ENCODE peak calls at places on chromosomes 1 and 21, in five cellular contexts. M is NCI-H2081 treated with DMSO at 0.1 percent for 48 hours; X is activated T-cell treated with anti-CD3 and anti-CD28 coated beads, Interleukin-2, amount 50 U/mL, for 72 hours; S is OCI-LY7; B is effector CD4-positive, alpha-beta T cell. T is an unnamed sample.

GRCh38 chr1:97042551-97042950 is 321.0 kb downstream of the PTBP2 start:
- DNase-seq in X (no peak), S (no peak), B (no peak), M (no peak), T (no peak)

GRCh38 chr1:46026531-46026930 is 105.9 kb downstream of the PIK3R3 start:
- DNase-seq in M (no peak), S (no peak), X (no peak), B (no peak), T (no peak)

GRCh38 chr1:42343049-42343448 is 8.0 kb upstream of the FOXJ3 start:
- DNase-seq in S (no peak), X (no peak), B (no peak), M (no peak), T (no peak)

GRCh38 chr1:167630568-167631385 is 745 bp downstream of the RCSD1 start:
- DNase-seq in B (no peak), S (peak), M (no peak), X (peak), T (no peak)

GRCh38 chr21:27365394-27365793 is 398.5 kb upstream of the ADAMTS5 start:
- DNase-seq in M (no peak), B (no peak), S (no peak), X (no peak), T (no peak)

GRCh38 chr1:101137144-101138126 is 99.4 kb upstream of the S1PR1 start:
- DNase-seq in M (no peak), B (no peak), S (no peak), X (no peak), T (no peak)

GRCh38 chr1:54835131-54835898 is 34.2 kb upstream of the TTC22 start:
- DNase-seq in B (no peak), X (no peak), M (no peak), S (no peak), T (no peak)

GRCh38 chr1:226838456-226838855 is 32.0 kb upstream of the PSEN2 start:
- DNase-seq in S (no peak), X (no peak), M (no peak), B (no peak), T (no peak)

GRCh38 chr1:201218409-201218808 is 27.8 kb downstream of the IGFN1 start:
- DNase-seq in M (no peak), B (no peak), X (no peak), S (no peak), T (no peak)

GRCh38 chr1:78222225-78222961 is 176.6 kb downstream of the GIPC2 start:
- DNase-seq in X (no peak), B (no peak), M (no peak), S (no peak), T (no peak)

GRCh38 chr1:170707959-170708666 is 44.2 kb downstream of the PRRX1 start:
- DNase-seq in B (no peak), S (no peak), X (no peak), M (no peak), T (no peak)

GRCh38 chr1:201020040-201020591 is 3.4 kb downstream of the KIF21B start:
- DNase-seq in M (no peak), B (no peak), X (peak), S (peak), T (peak)

GRCh38 chr1:89499320-89499719 is 25.3 kb upstream of the LRRC8B start:
- DNase-seq in B (no peak), M (no peak), S (no peak), X (no peak), T (no peak)